ENCODE peak calls at places on chromosomes 6 and 20, in eight cellular contexts. C is activated T-cell treated with anti-CD3 and anti-CD28 coated beads, Interleukin-2, amount 50 U/mL, for 72 hours; O is globus pallidus; Z is type B pancreatic cell; Q is HFF-Myc; U is astrocyte of the spinal cord; B is colonic mucosa; J is EH. L is an unnamed sample.

GRCh38 chr6:139027620-139028182 is 844 bp upstream of the ABRACL start:
- DNase-seq in U (no peak), Z (no peak), B (peak), Q (no peak), O (no peak), C (peak), J (peak), L (peak)

GRCh38 chr20:53386186-53386681 is 207.4 kb downstream of the ZNF217 start:
- DNase-seq in B (no peak), U (no peak), Z (no peak), Q (no peak), J (no peak), O (no peak), C (no peak), L (no peak)

GRCh38 chr20:33647603-33648395 is 14.3 kb upstream of the C20orf144 start:
- DNase-seq in Q (no peak), C (no peak), O (no peak), U (peak), Z (no peak), J (peak), B (no peak), L (no peak)

GRCh38 chr6:4220619-4221018 is 85.2 kb upstream of the ECI2 start:
- DNase-seq in O (no peak), Q (no peak), U (no peak), C (no peak), B (no peak), Z (no peak), J (peak), L (no peak)

GRCh38 chr20:61601361-61601760 is 349.3 kb downstream of the CDH4 start:
- DNase-seq in Z (no peak), J (no peak), U (no peak), B (no peak), Q (no peak), O (no peak), C (no peak), L (no peak)

GRCh38 chr6:6439778-6440177 is 119.3 kb upstream of the F13A1 start:
- DNase-seq in J (no peak), U (no peak), C (no peak), B (no peak), Q (no peak), O (peak), Z (no peak), L (no peak)

GRCh38 chr6:10315034-10315433 is 99.8 kb downstream of the TFAP2A start:
- DNase-seq in Z (no peak), B (no peak), O (peak), J (no peak), Q (no peak), U (no peak), C (no peak), L (no peak)

GRCh38 chr6:108755257-108756240 is 92.7 kb upstream of the ARMC2 start:
- DNase-seq in J (peak), O (no peak), U (no peak), Z (no peak), B (peak), C (no peak), Q (no peak), L (no peak)

GRCh38 chr6:13159295-13159694 is 169.0 kb downstream of the TBC1D7 start:
- DNase-seq in J (no peak), Q (no peak), U (no peak), C (no peak), O (no peak), B (no peak), Z (no peak), L (no peak)

GRCh38 chr20:57620999-57621398 is 773 bp upstream of the ZBP1 start:
- DNase-seq in Q (no peak), B (peak), O (no peak), J (no peak), U (no peak), C (no peak), Z (peak), L (no peak)

GRCh38 chr6:36954262-36954931 is at the start of gene PI16:
- DNase-seq in Z (no peak), B (no peak), U (no peak), C (no peak), O (no peak), Q (no peak), J (no peak), L (no peak)

GRCh38 chr20:6993016-6993415 is 225.5 kb downstream of the BMP2 start:
- DNase-seq in Q (no peak), Z (no peak), J (no peak), U (peak), C (no peak), O (no peak), B (no peak), L (no peak)

GRCh38 chr6:101402618-101403002 is 9.1 kb downstream of the GRIK2 start:
- DNase-seq in J (peak), B (no peak), C (no peak), U (no peak), Q (no peak), Z (no peak), O (no peak), L (no peak)

GRCh38 chr6:12291785-12292604 is 1.8 kb downstream of the EDN1 start:
- DNase-seq in O (no peak), J (peak), Q (no peak), C (no peak), Z (no peak), B (peak), U (peak), L (no peak)

GRCh38 chr20:32456869-32457421 is 98.8 kb downstream of the ASXL1 start:
- DNase-seq in Z (peak), Q (no peak), B (no peak), U (peak), C (no peak), J (peak), O (no peak), L (no peak)

GRCh38 chr6:138722425-138723371 is 50.9 kb upstream of the CCDC28A start:
- DNase-seq in O (peak), C (no peak), Q (peak), Z (no peak), U (peak), J (peak), B (no peak), L (no peak)

GRCh38 chr20:25209400-25209799 is 13.9 kb downstream of the ENTPD6 start:
- DNase-seq in B (no peak), C (no peak), U (no peak), Z (no peak), J (no peak), Q (no peak), O (no peak), L (no peak)

GRCh38 chr6:33672808-33673207 is 38.7 kb downstream of the UQCC2 start:
- DNase-seq in Z (no peak), B (peak), C (no peak), Q (peak), U (peak), O (no peak), J (peak), L (peak)

GRCh38 chr20:17856024-17856564 is 112.5 kb downstream of the SNX5 start:
- DNase-seq in Q (no peak), J (no peak), C (no peak), B (peak), O (no peak), U (no peak), Z (no peak), L (peak)

GRCh38 chr6:36682328-36683144 is 4.0 kb downstream of the CDKN1A start:
- DNase-seq in Z (no peak), J (peak), U (no peak), C (peak), Q (no peak), B (peak), O (no peak), L (peak)

GRCh38 chr6:108947114-108947854 is 99.1 kb downstream of the ARMC2 start:
- DNase-seq in U (peak), B (no peak), O (no peak), Q (peak), J (peak), Z (no peak), C (no peak), L (no peak)

GRCh38 chr6:22925304-22925835 is 356.0 kb downstream of the HDGFL1 start:
- DNase-seq in J (no peak), O (no peak), C (no peak), Q (no peak), U (no peak), B (no peak), Z (no peak), L (no peak)

GRCh38 chr6:101348816-101349215 is 44.7 kb upstream of the GRIK2 start:
- DNase-seq in Z (no peak), O (no peak), C (no peak), J (no peak), B (no peak), Q (no peak), U (no peak), L (no peak)

GRCh38 chr6:38035478-38035877 is 216.0 kb downstream of the ZFAND3 start:
- DNase-seq in Z (no peak), J (no peak), O (no peak), Q (no peak), U (no peak), B (no peak), C (no peak), L (no peak)

GRCh38 chr20:36317675-36318074 is 11.5 kb downstream of the DLGAP4 start:
- DNase-seq in Z (no peak), C (no peak), J (no peak), Q (no peak), B (no peak), O (no peak), U (no peak), L (no peak)

GRCh38 chr6:123625697-123626096 is 11.1 kb downstream of the TRDN start:
- DNase-seq in B (no peak), C (no peak), Z (no peak), U (no peak), J (no peak), Q (no peak), O (no peak), L (no peak)

GRCh38 chr6:88339816-88340215 is 173.7 kb upstream of the CNR1 start:
- DNase-seq in J (peak), Z (no peak), O (no peak), C (no peak), Q (no peak), B (no peak), U (peak), L (no peak)

GRCh38 chr20:10381477-10381876 is 52.5 kb downstream of the MKKS start:
- DNase-seq in Q (no peak), B (no peak), J (peak), Z (no peak), O (no peak), C (no peak), U (no peak), L (no peak)

GRCh38 chr20:40144581-40144980 is 544.5 kb downstream of the MAFB start:
- DNase-seq in U (no peak), C (no peak), J (no peak), Z (no peak), O (no peak), B (no peak), Q (no peak), L (no peak)

GRCh38 chr20:42610070-42610469 is 579.6 kb downstream of the PTPRT start:
- DNase-seq in B (no peak), Z (no peak), J (no peak), O (no peak), U (no peak), C (no peak), Q (no peak), L (no peak)

GRCh38 chr6:122050226-122050755 is 349.2 kb upstream of the HSF2 start:
- DNase-seq in U (no peak), C (no peak), J (no peak), Q (no peak), B (no peak), O (no peak), Z (no peak), L (no peak)

GRCh38 chr6:7726416-7727149 is 684 bp downstream of the BMP6 start:
- DNase-seq in J (no peak), U (no peak), O (no peak), Z (no peak), B (no peak), C (peak), Q (no peak), L (no peak)

GRCh38 chr6:26754212-26754611 is 94.7 kb upstream of the ZNF322 start:
- DNase-seq in J (no peak), U (no peak), C (no peak), Z (no peak), B (no peak), Q (no peak), O (no peak), L (no peak)